ENCODE peak calls at places on chromosomes 4 and X, in nine cellular contexts. One of them, this sample, is unnamed.

GRCh38 chrX:20594985-20595384 is 328.3 kb upstream of the RPS6KA3 start:
- DNase-seq in central memory CD4-positive, alpha-beta T cell: no peak
- DNase-seq in WTC11: no peak
- DNase-seq in AG08396: no peak
- DNase-seq in amniotic stem cell: no peak
- DNase-seq in heart right ventricle: no peak
- DNase-seq in Caki2: peak; percentile 9
- DNase-seq in GM19239: no peak
- DNase-seq in non-pigmented ciliary epithelial cell: no peak
- DNase-seq in this sample: peak; percentile 24

GRCh38 chrX:40177942-40178715 is 80.4 kb upstream of the BCOR start:
- DNase-seq in amniotic stem cell: no peak
- DNase-seq in WTC11: no peak
- DNase-seq in heart right ventricle: no peak
- DNase-seq in Caki2: no peak
- DNase-seq in non-pigmented ciliary epithelial cell: no peak
- DNase-seq in AG08396: no peak
- DNase-seq in central memory CD4-positive, alpha-beta T cell: no peak
- DNase-seq in GM19239: no peak
- DNase-seq in this sample: no peak

GRCh38 chr4:173014113-173014558 is 154.5 kb upstream of the GALNT7 start:
- DNase-seq in non-pigmented ciliary epithelial cell: peak; percentile 45
- DNase-seq in amniotic stem cell: peak; percentile 46
- DNase-seq in heart right ventricle: peak; percentile 13
- DNase-seq in Caki2: peak; percentile 39
- DNase-seq in GM19239: no peak
- DNase-seq in WTC11: peak; percentile 77
- DNase-seq in central memory CD4-positive, alpha-beta T cell: no peak
- DNase-seq in AG08396: peak; percentile 31
- DNase-seq in this sample: no peak

GRCh38 chrX:151680805-151681204 is 14.5 kb upstream of the PRRG3 start:
- DNase-seq in central memory CD4-positive, alpha-beta T cell: peak; percentile 5
- DNase-seq in GM19239: peak; percentile 15
- DNase-seq in heart right ventricle: no peak
- DNase-seq in AG08396: no peak
- DNase-seq in Caki2: peak; percentile 5
- DNase-seq in non-pigmented ciliary epithelial cell: peak; percentile 2
- DNase-seq in WTC11: peak; percentile 81
- DNase-seq in amniotic stem cell: no peak
- DNase-seq in this sample: peak; percentile 91

GRCh38 chr4:120005091-120005490 is 61.6 kb downstream of the MAD2L1 start:
- DNase-seq in amniotic stem cell: no peak
- DNase-seq in AG08396: no peak
- DNase-seq in non-pigmented ciliary epithelial cell: no peak
- DNase-seq in GM19239: no peak
- DNase-seq in WTC11: no peak
- DNase-seq in Caki2: no peak
- DNase-seq in heart right ventricle: no peak
- DNase-seq in central memory CD4-positive, alpha-beta T cell: no peak
- DNase-seq in this sample: no peak

GRCh38 chr4:156662921-156663320 is 308.7 kb downstream of the PDGFC start:
- DNase-seq in WTC11: no peak
- DNase-seq in Caki2: no peak
- DNase-seq in GM19239: no peak
- DNase-seq in heart right ventricle: no peak
- DNase-seq in non-pigmented ciliary epithelial cell: no peak
- DNase-seq in central memory CD4-positive, alpha-beta T cell: no peak
- DNase-seq in AG08396: no peak
- DNase-seq in amniotic stem cell: no peak
- DNase-seq in this sample: no peak

GRCh38 chr4:100738388-100739165 is 220.8 kb upstream of the EMCN start:
- DNase-seq in WTC11: no peak
- DNase-seq in AG08396: peak; percentile 41
- DNase-seq in central memory CD4-positive, alpha-beta T cell: no peak
- DNase-seq in heart right ventricle: peak; percentile 5
- DNase-seq in Caki2: peak; percentile 35
- DNase-seq in non-pigmented ciliary epithelial cell: peak; percentile 72
- DNase-seq in GM19239: no peak
- DNase-seq in amniotic stem cell: peak; percentile 87
- DNase-seq in this sample: peak; percentile 87

GRCh38 chr4:108834167-108834566 is 71.3 kb upstream of the ETNPPL start:
- DNase-seq in AG08396: no peak
- DNase-seq in heart right ventricle: no peak
- DNase-seq in WTC11: no peak
- DNase-seq in central memory CD4-positive, alpha-beta T cell: no peak
- DNase-seq in GM19239: no peak
- DNase-seq in Caki2: no peak
- DNase-seq in non-pigmented ciliary epithelial cell: peak; percentile 85
- DNase-seq in amniotic stem cell: peak; percentile 17
- DNase-seq in this sample: no peak

GRCh38 chrX:71367396-71367795 is 1.2 kb downstream of the TAF1 start:
- DNase-seq in heart right ventricle: no peak
- DNase-seq in non-pigmented ciliary epithelial cell: no peak
- DNase-seq in Caki2: no peak
- DNase-seq in central memory CD4-positive, alpha-beta T cell: no peak
- DNase-seq in GM19239: no peak
- DNase-seq in amniotic stem cell: no peak
- DNase-seq in AG08396: no peak
- DNase-seq in WTC11: no peak
- DNase-seq in this sample: peak; percentile 31

GRCh38 chrX:83593634-83594294 is 85.7 kb downstream of the POU3F4 start:
- DNase-seq in amniotic stem cell: no peak
- DNase-seq in AG08396: no peak
- DNase-seq in WTC11: no peak
- DNase-seq in central memory CD4-positive, alpha-beta T cell: no peak
- DNase-seq in GM19239: no peak
- DNase-seq in heart right ventricle: no peak
- DNase-seq in non-pigmented ciliary epithelial cell: no peak
- DNase-seq in Caki2: no peak
- DNase-seq in this sample: no peak

GRCh38 chr4:176708771-176709311 is 83.9 kb downstream of the VEGFC start:
- DNase-seq in AG08396: no peak
- DNase-seq in Caki2: no peak
- DNase-seq in non-pigmented ciliary epithelial cell: no peak
- DNase-seq in WTC11: no peak
- DNase-seq in GM19239: no peak
- DNase-seq in heart right ventricle: no peak
- DNase-seq in amniotic stem cell: no peak
- DNase-seq in central memory CD4-positive, alpha-beta T cell: no peak
- DNase-seq in this sample: no peak

GRCh38 chr4:57632564-57632963 is 522.4 kb upstream of the IGFBP7 start:
- DNase-seq in WTC11: no peak
- DNase-seq in central memory CD4-positive, alpha-beta T cell: no peak
- DNase-seq in heart right ventricle: no peak
- DNase-seq in GM19239: no peak
- DNase-seq in non-pigmented ciliary epithelial cell: no peak
- DNase-seq in Caki2: no peak
- DNase-seq in AG08396: no peak
- DNase-seq in amniotic stem cell: no peak
- DNase-seq in this sample: no peak

GRCh38 chr4:6824772-6825402 is 42.4 kb downstream of the KIAA0232 start:
- DNase-seq in WTC11: no peak
- DNase-seq in non-pigmented ciliary epithelial cell: no peak
- DNase-seq in GM19239: no peak
- DNase-seq in Caki2: no peak
- DNase-seq in heart right ventricle: no peak
- DNase-seq in AG08396: no peak
- DNase-seq in amniotic stem cell: no peak
- DNase-seq in central memory CD4-positive, alpha-beta T cell: no peak
- DNase-seq in this sample: no peak

GRCh38 chr4:165199722-165200121 is 7.6 kb upstream of the KLHL2 start:
- DNase-seq in central memory CD4-positive, alpha-beta T cell: no peak
- DNase-seq in GM19239: no peak
- DNase-seq in heart right ventricle: no peak
- DNase-seq in Caki2: no peak
- DNase-seq in amniotic stem cell: no peak
- DNase-seq in WTC11: no peak
- DNase-seq in AG08396: no peak
- DNase-seq in non-pigmented ciliary epithelial cell: no peak
- DNase-seq in this sample: peak; percentile 52

GRCh38 chr4:47862297-47862696 is 24.4 kb upstream of the CORIN start:
- DNase-seq in WTC11: no peak
- DNase-seq in heart right ventricle: no peak
- DNase-seq in Caki2: no peak
- DNase-seq in amniotic stem cell: no peak
- DNase-seq in central memory CD4-positive, alpha-beta T cell: no peak
- DNase-seq in non-pigmented ciliary epithelial cell: peak; percentile 73
- DNase-seq in GM19239: no peak
- DNase-seq in AG08396: peak; percentile 15
- DNase-seq in this sample: no peak

GRCh38 chrX:74251006-74251930 is 52.7 kb upstream of the ZCCHC13 start:
- DNase-seq in WTC11: no peak
- DNase-seq in non-pigmented ciliary epithelial cell: no peak
- DNase-seq in heart right ventricle: no peak
- DNase-seq in amniotic stem cell: no peak
- DNase-seq in Caki2: peak; percentile 17
- DNase-seq in central memory CD4-positive, alpha-beta T cell: no peak
- DNase-seq in GM19239: no peak
- DNase-seq in AG08396: no peak
- DNase-seq in this sample: peak; percentile 62

GRCh38 chr4:86092684-86093083 is 267.2 kb downstream of the MAPK10 start:
- DNase-seq in amniotic stem cell: peak; percentile 53
- DNase-seq in GM19239: no peak
- DNase-seq in WTC11: no peak
- DNase-seq in AG08396: peak; percentile 22
- DNase-seq in Caki2: peak; percentile 14
- DNase-seq in central memory CD4-positive, alpha-beta T cell: no peak
- DNase-seq in heart right ventricle: no peak
- DNase-seq in non-pigmented ciliary epithelial cell: peak; percentile 54
- DNase-seq in this sample: no peak

GRCh38 chr4:153114771-153115321 is 89.4 kb upstream of the TRIM2 start:
- DNase-seq in GM19239: no peak
- DNase-seq in Caki2: peak; percentile 73
- DNase-seq in non-pigmented ciliary epithelial cell: peak; percentile 63
- DNase-seq in heart right ventricle: no peak
- DNase-seq in amniotic stem cell: peak; percentile 13
- DNase-seq in central memory CD4-positive, alpha-beta T cell: peak; percentile 86
- DNase-seq in WTC11: no peak
- DNase-seq in AG08396: peak; percentile 53
- DNase-seq in this sample: peak; percentile 49

GRCh38 chr4:2588259-2588658 is 51.8 kb downstream of the FAM193A start:
- DNase-seq in GM19239: no peak
- DNase-seq in non-pigmented ciliary epithelial cell: no peak
- DNase-seq in central memory CD4-positive, alpha-beta T cell: no peak
- DNase-seq in WTC11: no peak
- DNase-seq in Caki2: no peak
- DNase-seq in AG08396: no peak
- DNase-seq in heart right ventricle: no peak
- DNase-seq in amniotic stem cell: no peak
- DNase-seq in this sample: no peak

GRCh38 chrX:117840645-117841044 is 276.0 kb downstream of the KLHL13 start:
- DNase-seq in amniotic stem cell: no peak
- DNase-seq in non-pigmented ciliary epithelial cell: no peak
- DNase-seq in GM19239: no peak
- DNase-seq in AG08396: no peak
- DNase-seq in central memory CD4-positive, alpha-beta T cell: no peak
- DNase-seq in WTC11: no peak
- DNase-seq in Caki2: peak; percentile 79
- DNase-seq in heart right ventricle: no peak
- DNase-seq in this sample: no peak

GRCh38 chr4:158350161-158350560 is 139.9 kb downstream of the TMEM144 start:
- DNase-seq in GM19239: no peak
- DNase-seq in WTC11: no peak
- DNase-seq in Caki2: no peak
- DNase-seq in amniotic stem cell: no peak
- DNase-seq in non-pigmented ciliary epithelial cell: no peak
- DNase-seq in heart right ventricle: no peak
- DNase-seq in central memory CD4-positive, alpha-beta T cell: no peak
- DNase-seq in AG08396: no peak
- DNase-seq in this sample: no peak

This sample was measured in HT-29.